ENCODE peak calls at places on chromosomes 11 and 22, in six cellular contexts. C is endothelial cell of umbilical vein, B is A549, I is K562, O is HepG2, S is H1. Q is an unnamed sample.

GRCh38 chr11:65485820-65486219 is 13.0 kb upstream of the MALAT1 start:
- DNase-seq in S (no peak), C (no peak), B (no peak), I (no peak), O (no peak), Q (no peak)

GRCh38 chr22:19571995-19572394 is 47.8 kb upstream of the CLDN5 start:
- DNase-seq in I (peak; percentile 38), C (no peak), O (no peak), S (no peak), B (no peak), Q (no peak)

GRCh38 chr22:40043086-40043485 is 48.3 kb downstream of the FAM83F start:
- DNase-seq in S (no peak), B (no peak), I (no peak), C (no peak), O (no peak), Q (no peak)

GRCh38 chr22:27535452-27535851 is 266.1 kb downstream of the MN1 start:
- DNase-seq in B (no peak), O (no peak), C (no peak), I (no peak), S (no peak), Q (no peak)

GRCh38 chr11:26557666-26558065 is 14.4 kb downstream of the MUC15 start:
- DNase-seq in C (no peak), I (no peak), S (no peak), O (no peak), B (no peak), Q (no peak)

GRCh38 chr11:108906826-108907225 is 242.0 kb downstream of the DDX10 start:
- DNase-seq in C (peak; percentile 56), I (no peak), B (no peak), S (no peak), O (no peak), Q (no peak)

GRCh38 chr11:44258190-44258489 is 51.8 kb downstream of the ALX4 start:
- DNase-seq in I (no peak), O (no peak), S (no peak), C (no peak), B (no peak), Q (no peak)

GRCh38 chr22:44172370-44173108 is 8.2 kb upstream of the PARVG start:
- DNase-seq in I (no peak), B (no peak), O (no peak), C (no peak), S (no peak), Q (no peak)

GRCh38 chr11:9533053-9533452 is 40.4 kb upstream of the WEE1 start:
- DNase-seq in B (no peak), C (no peak), O (no peak), S (no peak), I (no peak), Q (no peak)

GRCh38 chr11:95698939-95699562 is 90.5 kb downstream of the FAM76B start:
- DNase-seq in C (no peak), B (no peak), S (no peak), O (peak; percentile 14), I (no peak), Q (no peak)

GRCh38 chr22:48979482-48979881 is 848.2 kb downstream of the BRD1 start:
- DNase-seq in O (peak; percentile 18), B (peak; percentile 7), I (peak; percentile 16), C (no peak), S (no peak), Q (peak; percentile 45)

GRCh38 chr11:122069946-122070345 is 46.1 kb downstream of the BLID start:
- DNase-seq in B (no peak), O (peak; percentile 7), I (no peak), C (peak; percentile 93), S (no peak), Q (peak; percentile 46)

GRCh38 chr22:17397756-17398155 is 28.5 kb downstream of the CECR2 start:
- DNase-seq in O (no peak), S (no peak), C (no peak), I (no peak), B (no peak), Q (no peak)

GRCh38 chr11:28836285-28837081 is 728.3 kb downstream of the METTL15 start:
- DNase-seq in B (peak; percentile 78), I (no peak), C (peak; percentile 81), S (no peak), O (peak; percentile 90), Q (no peak)

GRCh38 chr11:57940044-57940781 is 83.5 kb upstream of the OR9Q1 start:
- DNase-seq in B (no peak), S (no peak), C (no peak), O (no peak), I (no peak), Q (no peak)

GRCh38 chr11:65589444-65590239 is 6.0 kb downstream of the KCNK7 start:
- DNase-seq in B (no peak), I (peak; percentile 74), C (no peak), O (no peak), S (no peak), Q (no peak)

GRCh38 chr11:129143335-129143734 is 48.8 kb downstream of the ARHGAP32 start:
- DNase-seq in O (peak; percentile 97), C (peak; percentile 97), I (no peak), S (no peak), B (peak; percentile 52), Q (no peak)

GRCh38 chr11:65498977-65499712 is at the start of gene MALAT1:
- DNase-seq in C (peak; percentile 94), S (peak; percentile 99), I (peak; percentile 59), B (no peak), O (peak; percentile 88), Q (peak; percentile 91)

GRCh38 chr11:27183672-27184457 is 143.2 kb downstream of the BBOX1 start:
- DNase-seq in B (peak; percentile 33), S (no peak), O (peak; percentile 63), I (peak; percentile 29), C (peak; percentile 66), Q (peak; percentile 43)

GRCh38 chr11:66739983-66740382 is 11.0 kb upstream of the SPTBN2 start:
- DNase-seq in I (no peak), C (peak; percentile 58), B (no peak), O (no peak), S (no peak), Q (no peak)

GRCh38 chr22:44969817-44970216 is 40.0 kb downstream of the PHF21B start:
- DNase-seq in O (no peak), I (no peak), S (no peak), C (no peak), B (no peak), Q (no peak)

GRCh38 chr11:87331273-87331672 is 293.5 kb downstream of the TMEM135 start:
- DNase-seq in C (no peak), I (no peak), B (no peak), O (no peak), S (no peak), Q (no peak)

GRCh38 chr11:2443406-2443805 is 908 bp downstream of the TRPM5 start:
- DNase-seq in B (no peak), O (no peak), C (no peak), S (no peak), I (no peak), Q (no peak)

GRCh38 chr11:2440646-2441045 is 3.7 kb downstream of the TRPM5 start:
- DNase-seq in B (no peak), S (no peak), I (no peak), C (no peak), O (no peak), Q (no peak)

GRCh38 chr11:2441171-2441570 is 3.1 kb downstream of the TRPM5 start:
- DNase-seq in I (no peak), S (no peak), B (no peak), O (no peak), C (no peak), Q (no peak)

GRCh38 chr11:2443881-2444300 is 423 bp downstream of the TRPM5 start:
- DNase-seq in B (no peak), I (no peak), S (no peak), C (no peak), O (no peak), Q (no peak)

GRCh38 chr11:2442554-2442953 is 1.8 kb downstream of the TRPM5 start:
- DNase-seq in O (no peak), S (no peak), B (no peak), C (no peak), I (no peak), Q (no peak)
- TF ChIP-seq JUN in O (no peak), S (no peak), B (no peak), C (no peak), I (no peak), Q (no peak)

DNA sequence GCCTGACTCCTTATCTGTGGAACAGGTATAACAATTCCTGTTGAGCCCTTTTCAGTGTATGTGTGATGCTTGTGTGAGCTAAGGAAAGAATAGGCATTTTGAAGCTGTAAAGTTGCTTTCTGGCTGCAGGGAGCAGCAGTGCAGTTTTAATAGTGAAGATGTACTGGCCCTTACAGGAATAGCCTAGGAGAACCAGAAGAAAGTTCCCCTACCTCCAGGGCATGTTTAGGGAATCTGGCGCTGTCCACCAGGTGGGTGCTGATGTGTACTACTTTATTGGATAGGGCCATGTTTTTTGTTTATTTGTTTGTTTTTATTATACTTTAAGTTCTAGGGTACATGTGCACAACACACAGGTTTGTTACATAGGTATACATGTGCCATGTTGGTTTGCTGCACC is 11.5 kb downstream of the BMAL1 start:
- DNase-seq in S (no peak), C (no peak), B (peak; percentile 28), I (no peak), O (no peak), Q (peak; percentile 43)
- TF ChIP-seq JUN in S (no peak), C (no peak), B (no peak), I (no peak), O (no peak), Q (no peak)

GRCh38 chr11:120212259-120212888 is 1.5 kb downstream of the OAF start:
- DNase-seq in O (no peak), I (peak; percentile 40), C (peak; percentile 26), B (no peak), S (no peak), Q (no peak)

GRCh38 chr11:120216426-120217102 is 5.7 kb downstream of the OAF start:
- DNase-seq in B (no peak), C (no peak), I (no peak), O (no peak), S (no peak), Q (no peak)

GRCh38 chr11:120212926-120213325 is 2.1 kb downstream of the OAF start:
- DNase-seq in S (no peak), B (no peak), C (no peak), I (no peak), O (no peak), Q (no peak)

GRCh38 chr11:120215634-120216033 is 4.8 kb downstream of the OAF start:
- DNase-seq in I (peak; percentile 39), C (peak; percentile 50), S (no peak), O (no peak), B (no peak), Q (no peak)

GRCh38 chr11:120214581-120214980 is 3.7 kb downstream of the OAF start:
- DNase-seq in C (no peak), S (no peak), B (no peak), O (no peak), I (no peak), Q (no peak)
- TF ChIP-seq JUN in C (no peak), S (no peak), B (no peak), O (no peak), I (no peak), Q (no peak)

DNA sequence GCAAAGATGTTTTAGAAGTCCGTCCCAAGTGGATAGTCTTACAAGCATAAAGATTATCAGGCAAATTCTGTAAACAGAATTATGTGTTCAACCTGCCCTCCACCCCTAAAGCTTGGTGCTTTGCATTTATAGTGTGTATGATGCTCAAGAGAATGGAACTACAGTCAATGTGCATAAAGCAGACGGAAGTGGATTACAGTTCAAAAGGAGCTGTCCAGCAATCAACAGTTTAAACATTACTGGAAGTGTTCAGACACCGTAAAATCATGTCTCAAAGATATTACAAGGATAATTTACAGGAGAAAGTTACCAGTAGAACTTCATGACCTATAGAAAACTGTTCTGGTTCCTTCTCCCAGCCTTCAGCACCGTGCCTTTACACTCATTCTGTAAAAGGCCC is 1.0 kb downstream of the RIC3 start:
- DNase-seq in S (no peak), C (no peak), B (no peak), I (no peak), O (no peak), Q (no peak)
- TF ChIP-seq JUN in S (no peak), C (no peak), B (no peak), I (no peak), O (no peak), Q (no peak)